ENCODE peak calls at places on chromosome 1, in seven cellular contexts. Q, Z, A, V, X, O and H are unnamed samples.

GRCh38 chr1:50976890-50977574 is 7.0 kb downstream of the CDKN2C start:
- DNase-seq in Q (no peak), Z (no peak), A (peak; percentile 92), V (peak; percentile 53), X (no peak), O (peak; percentile 36), H (no peak)

GRCh38 chr1:28517649-28517999 is 11.8 kb downstream of the RCC1 start:
- DNase-seq in Q (no peak), Z (no peak), A (no peak), V (peak; percentile 66), X (no peak), O (no peak), H (no peak)

GRCh38 chr1:36156329-36157114 is 562 bp downstream of the MAP7D1 start:
- DNase-seq in Q (peak; percentile 85), Z (peak; percentile 33), A (no peak), V (peak; percentile 86), X (peak; percentile 86), O (no peak), H (peak; percentile 76)

GRCh38 chr1:221174598-221174997 is 295.4 kb downstream of the HLX start:
- DNase-seq in Q (no peak), Z (no peak), A (no peak), V (no peak), X (no peak), O (no peak), H (no peak)

GRCh38 chr1:227795732-227796131 is 19.7 kb upstream of the PRSS38 start:
- DNase-seq in Q (no peak), Z (no peak), A (no peak), V (no peak), X (no peak), O (no peak), H (no peak)

GRCh38 chr1:20069932-20070331 is at the start of gene PLA2G5:
- DNase-seq in Q (peak; percentile 86), Z (no peak), A (peak; percentile 92), V (peak; percentile 43), X (no peak), O (no peak), H (no peak)

GRCh38 chr1:228920791-228921190 is 185.5 kb downstream of the RHOU start:
- DNase-seq in Q (peak; percentile 63), Z (no peak), A (no peak), V (no peak), X (no peak), O (no peak), H (no peak)

GRCh38 chr1:157110003-157110402 is 10.4 kb upstream of the ETV3L start:
- DNase-seq in Q (no peak), Z (no peak), A (no peak), V (no peak), X (peak; percentile 37), O (no peak), H (no peak)

GRCh38 chr1:207156095-207156494 is 52.1 kb downstream of the C4BPA start:
- DNase-seq in Q (no peak), Z (no peak), A (no peak), V (no peak), X (no peak), O (no peak), H (no peak)

GRCh38 chr1:228073870-228074545 is 8.5 kb upstream of the ARF1 start:
- DNase-seq in Q (peak; percentile 53), Z (no peak), A (no peak), V (peak; percentile 74), X (no peak), O (no peak), H (no peak)

GRCh38 chr1:215652371-215652770 is 85.3 kb downstream of the KCTD3 start:
- DNase-seq in Q (no peak), Z (no peak), A (peak; percentile 37), V (no peak), X (no peak), O (no peak), H (no peak)

GRCh38 chr1:206590025-206590834 is 22.0 kb downstream of the EIF2D start:
- DNase-seq in Q (no peak), Z (no peak), A (no peak), V (no peak), X (no peak), O (no peak), H (no peak)

GRCh38 chr1:223628233-223628632 is 37.3 kb downstream of the CAPN8 start:
- DNase-seq in Q (no peak), Z (peak; percentile 59), A (no peak), V (peak; percentile 76), X (no peak), O (peak; percentile 50), H (no peak)

DNA sequence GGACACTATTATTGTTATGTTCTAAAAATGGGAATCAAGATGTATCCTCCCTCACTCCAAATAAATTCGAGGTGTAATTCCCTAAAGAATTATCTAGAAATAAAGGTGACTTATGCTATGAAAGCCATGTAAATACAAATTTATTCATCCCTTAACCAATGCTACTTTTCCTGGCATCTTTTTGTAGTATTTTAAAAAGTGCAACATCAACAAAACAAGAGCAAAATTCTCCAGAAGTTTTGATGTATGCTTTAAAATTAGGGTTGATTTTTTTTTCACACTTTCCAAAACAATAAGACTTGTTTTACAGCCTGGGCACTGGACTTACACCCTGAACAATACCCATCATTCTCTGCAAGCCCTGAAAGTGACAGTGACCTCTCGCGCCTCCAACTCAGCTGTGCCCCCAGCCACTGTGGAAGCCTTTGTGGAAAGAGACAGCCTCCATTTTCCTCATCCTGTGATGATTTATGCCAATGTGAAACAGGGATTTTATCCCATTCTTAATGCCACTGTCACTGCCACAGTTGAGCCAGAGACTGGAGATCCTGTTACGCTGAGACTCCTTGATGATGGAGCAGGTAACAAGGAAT is 21.4 kb upstream of the CLCA1 start:
- DNase-seq in Q (no peak), Z (no peak), A (no peak), V (no peak), X (no peak), O (no peak), H (no peak)
- H3K4me3 ChIP-seq in Q (no peak overlapping the region), Z (no peak overlapping the region), A (no peak overlapping the region), V (no peak overlapping the region), X (no peak overlapping the region), O (no peak overlapping the region), H (no peak overlapping the region)

GRCh38 chr1:193187114-193187513 is 701 bp upstream of the B3GALT2 start:
- DNase-seq in Q (no peak), Z (no peak), A (no peak), V (no peak), X (no peak), O (no peak), H (no peak)
- H3K4me1 ChIP-seq in Q (peaks cover 58% of the 10 kb centered on the region), Z (peaks cover 43% of the 10 kb centered on the region), A (peaks cover 84% of the 10 kb centered on the region), V (no peaks in the 10 kb centered on the region), X (peaks cover 27% of the 10 kb centered on the region), O (peaks cover 38% of the 10 kb centered on the region), H (peaks cover 34% of the 10 kb centered on the region)

DNA sequence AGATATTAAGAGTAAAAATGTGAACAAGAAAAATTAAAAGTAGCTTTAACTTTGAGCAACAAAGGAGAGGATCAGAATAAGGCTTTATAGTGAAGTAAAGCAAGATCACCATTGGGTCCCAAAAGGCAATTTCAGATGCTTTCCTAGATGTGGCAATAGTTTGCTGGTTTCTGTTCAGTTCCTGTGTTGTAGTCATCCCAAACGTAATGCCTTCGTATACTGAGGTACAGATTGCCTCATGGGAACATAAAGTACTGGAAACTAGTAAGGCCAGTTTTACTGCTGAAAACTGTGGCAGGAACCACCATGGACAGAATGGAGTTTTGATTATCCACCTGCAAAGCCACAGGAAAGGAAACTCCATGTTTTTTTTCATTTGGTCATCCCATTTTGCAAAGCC is 283.5 kb upstream of the SGIP1 start:
- DNase-seq in Q (no peak), Z (no peak), A (no peak), V (no peak), X (no peak), O (no peak), H (no peak)
- TF ChIP-seq EP300 in Q (peak; percentile 62), Z (no peak), A (peak; percentile 68), V (no peak), X (peak; percentile 58), O (no peak), H (peak; percentile 98)

GRCh38 chr1:185567006-185567405 is 167.2 kb upstream of the HMCN1 start:
- DNase-seq in Q (no peak), Z (peak; percentile 11), A (no peak), V (no peak), X (no peak), O (no peak), H (no peak)
- H3K4me3 ChIP-seq in Q (no peak overlapping the region), Z (no peak overlapping the region), A (no peak overlapping the region), V (no peak overlapping the region), X (no peak overlapping the region), O (no peak overlapping the region), H (no peak overlapping the region)

DNA sequence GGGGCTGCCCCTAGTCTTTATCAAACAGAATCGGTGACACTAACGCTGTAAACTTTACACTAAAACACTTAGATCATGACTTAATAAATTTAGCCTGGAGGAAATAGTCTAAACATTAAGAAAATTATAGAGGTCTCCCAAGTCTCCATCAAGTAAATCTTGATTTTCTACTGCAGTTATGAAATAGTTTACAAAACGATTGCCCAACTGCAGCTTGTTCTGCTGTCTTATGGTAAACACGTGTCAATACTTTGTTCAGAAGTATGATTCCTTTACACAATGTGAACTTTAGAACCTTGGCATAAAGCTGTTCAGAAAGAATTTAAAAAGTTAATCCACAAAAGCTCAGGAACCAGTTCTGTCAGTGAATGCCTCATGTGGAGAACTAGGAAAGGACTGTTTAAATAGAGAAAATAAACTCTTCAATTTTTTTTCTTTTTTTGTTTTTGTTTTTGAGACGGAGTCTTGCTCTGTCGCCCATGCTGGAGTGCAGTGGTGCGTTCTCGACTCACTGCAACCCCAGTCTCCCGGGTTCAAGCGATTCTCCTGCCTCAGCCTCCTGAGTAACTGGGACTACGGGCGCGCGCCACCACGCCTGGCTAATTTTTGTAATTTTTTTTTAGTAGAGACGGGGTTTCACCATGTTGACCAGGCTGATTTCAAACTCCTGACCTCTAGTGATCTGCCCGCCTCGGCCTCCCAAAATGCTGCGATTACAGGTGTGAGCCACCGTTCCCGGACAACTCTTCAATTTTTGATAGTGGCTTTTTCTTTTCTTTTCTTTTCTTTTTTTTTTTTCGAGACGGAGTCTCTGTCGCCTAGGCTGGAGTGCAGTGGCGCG is 1.6 kb downstream of the DDI2 start:
- DNase-seq in Q (no peak), Z (no peak), A (no peak), V (no peak), X (no peak), O (peak; percentile 94), H (no peak)
- H3K4me1 ChIP-seq in Q (peaks cover 54% of the 10 kb centered on the region), Z (peaks cover 41% of the 10 kb centered on the region), A (peaks cover 59% of the 10 kb centered on the region), V (no peaks in the 10 kb centered on the region), X (peaks cover 58% of the 10 kb centered on the region), O (peaks cover 64% of the 10 kb centered on the region), H (peaks cover 60% of the 10 kb centered on the region)

DNA sequence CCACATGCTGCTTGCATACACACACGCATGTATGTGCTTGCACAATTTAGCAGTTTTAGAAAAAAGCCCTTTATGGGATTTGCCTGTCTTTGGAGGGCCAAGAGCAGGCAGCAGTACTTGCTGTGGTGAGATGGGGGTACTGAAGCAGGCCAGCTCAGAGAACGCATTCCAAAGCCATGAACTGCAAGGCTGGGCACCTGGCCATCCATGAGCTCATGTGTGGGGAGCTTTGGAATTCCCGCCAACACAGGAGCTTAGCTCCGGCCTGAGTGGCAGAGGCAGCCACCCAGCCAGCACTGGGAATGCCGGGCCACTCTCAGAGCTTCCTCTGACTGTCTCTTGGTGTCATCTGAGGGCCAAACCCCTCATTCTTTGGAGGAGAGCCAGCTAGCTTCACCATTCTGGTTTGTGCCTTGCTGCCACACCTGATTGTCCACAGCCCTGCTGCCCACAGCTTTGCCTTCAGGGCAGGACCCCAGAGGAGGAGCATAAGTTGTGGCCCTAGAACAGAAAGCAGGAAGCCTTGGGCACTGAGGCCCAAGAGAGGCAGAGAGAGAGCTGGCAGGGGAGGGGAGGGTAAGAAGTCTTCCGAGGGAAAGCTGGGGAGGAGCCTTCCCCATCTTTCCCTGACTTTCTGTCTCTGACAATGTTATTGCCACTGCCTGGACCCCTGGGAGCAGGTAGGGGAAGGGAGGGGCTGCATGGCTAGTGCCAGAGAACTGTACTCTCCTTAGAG is 92.1 kb upstream of the POU3F1 start:
- DNase-seq in Q (peak; percentile 91), Z (peak; percentile 31), A (no peak), V (no peak), X (no peak), O (peak; percentile 35), H (peak; percentile 43)
- TF ChIP-seq EP300 in Q (no peak), Z (no peak), A (no peak), V (no peak), X (no peak), O (no peak), H (no peak)